ENCODE peak calls at places on chromosomes 13 and 19, in six cellular contexts. P is cardiac fibroblast, B is PC-3, V is brain microvascular endothelial cell, Y is AG09309, I is heart left ventricle. E is an unnamed sample.

GRCh38 chr19:35266904-35267817 is 1.6 kb upstream of the USF2 start:
- DNase-seq in P (peak), B (peak), V (no peak), Y (no peak), I (peak), E (no peak)

GRCh38 chr19:10450853-10451609 is 30.7 kb downstream of the PDE4A start:
- DNase-seq in P (no peak), B (peak), V (no peak), Y (no peak), I (no peak), E (no peak)

GRCh38 chr13:86085890-86086289 is 286.7 kb upstream of the SLITRK6 start:
- DNase-seq in P (no peak), B (peak), V (no peak), Y (no peak), I (no peak), E (peak)

GRCh38 chr13:48184260-48184659 is 48.7 kb upstream of the ITM2B start:
- DNase-seq in P (no peak), B (no peak), V (no peak), Y (no peak), I (no peak), E (no peak)

GRCh38 chr19:29526730-29527499 is 1.1 kb downstream of the VSTM2B start:
- DNase-seq in P (no peak), B (no peak), V (no peak), Y (no peak), I (no peak), E (no peak)

GRCh38 chr13:43935878-43936277 is 56.2 kb downstream of the LACC1 start:
- DNase-seq in P (peak), B (no peak), V (peak), Y (no peak), I (no peak), E (no peak)

GRCh38 chr13:85709072-85709471 is 90.1 kb downstream of the SLITRK6 start:
- DNase-seq in P (no peak), B (peak), V (no peak), Y (no peak), I (no peak), E (no peak)

GRCh38 chr13:73335938-73336337 is 277.1 kb downstream of the KLF5 start:
- DNase-seq in P (no peak), B (no peak), V (no peak), Y (no peak), I (no peak), E (no peak)

GRCh38 chr13:46475586-46475991 is 77.4 kb upstream of the LRCH1 start:
- DNase-seq in P (peak), B (peak), V (peak), Y (no peak), I (no peak), E (peak)

GRCh38 chr19:49613374-49613773 is 22.4 kb downstream of the PRR12 start:
- DNase-seq in P (no peak), B (peak), V (peak), Y (no peak), I (no peak), E (no peak)

GRCh38 chr13:98184796-98185195 is 7.7 kb upstream of the RNF113B start:
- DNase-seq in P (no peak), B (no peak), V (peak), Y (no peak), I (no peak), E (peak)

GRCh38 chr19:9923440-9923839 is 12.9 kb downstream of the OLFM2 start:
- DNase-seq in P (no peak), B (no peak), V (no peak), Y (no peak), I (no peak), E (no peak)

GRCh38 chr19:13597625-13598024 is 91.3 kb upstream of the CACNA1A start:
- DNase-seq in P (peak), B (peak), V (peak), Y (no peak), I (peak), E (peak)

GRCh38 chr13:41678320-41678719 is 221.0 kb downstream of the RGCC start:
- DNase-seq in P (peak), B (no peak), V (no peak), Y (peak), I (no peak), E (peak)

GRCh38 chr13:60165391-60166099 is 1.8 kb upstream of the DIAPH3 start:
- DNase-seq in P (peak), B (no peak), V (no peak), Y (no peak), I (no peak), E (no peak)

GRCh38 chr13:43095771-43096719 is 72.7 kb downstream of the DNAJC15 start:
- DNase-seq in P (peak), B (no peak), V (no peak), Y (no peak), I (no peak), E (no peak)

GRCh38 chr13:74040200-74040599 is 94.0 kb downstream of the KLF12 start:
- DNase-seq in P (peak), B (peak), V (peak), Y (no peak), I (no peak), E (peak)

GRCh38 chr19:39970674-39971379 is at the start of gene PSMC4:
- DNase-seq in P (peak), B (peak), V (peak), Y (peak), I (peak), E (peak)
- TF ChIP-seq CTCF in P (peak), B (peak), V (peak), Y (peak), I (peak), E (peak)

GRCh38 chr13:101447852-101448251 is 4.6 kb upstream of the ITGBL1 start:
- DNase-seq in P (peak), B (no peak), V (no peak), Y (no peak), I (no peak), E (peak)

GRCh38 chr13:101452519-101453485 is at the start of gene ITGBL1:
- DNase-seq in P (peak), B (peak), V (no peak), Y (no peak), I (no peak), E (peak)

GRCh38 chr13:101451641-101452040 is 834 bp upstream of the ITGBL1 start:
- DNase-seq in P (no peak), B (no peak), V (no peak), Y (no peak), I (no peak), E (no peak)

GRCh38 chr13:101450749-101451130 is 1.7 kb upstream of the ITGBL1 start:
- DNase-seq in P (no peak), B (peak), V (no peak), Y (no peak), I (no peak), E (no peak)

GRCh38 chr13:101449971-101450748 is 2.3 kb upstream of the ITGBL1 start:
- DNase-seq in P (peak), B (peak), V (peak), Y (peak), I (no peak), E (peak)
- H3K4me3 ChIP-seq in P (no peak), B (peak), V (no peak), Y (no peak), I (no peak), E (no peak)

GRCh38 chr13:112984954-112985802 is 16.2 kb downstream of the MCF2L start:
- DNase-seq in P (no peak), B (no peak), V (no peak), Y (no peak), I (no peak), E (no peak)

GRCh38 chr13:112986470-112986869 is 17.5 kb downstream of the MCF2L start:
- DNase-seq in P (no peak), B (no peak), V (no peak), Y (no peak), I (no peak), E (no peak)

GRCh38 chr13:112986946-112987345 is 17.9 kb downstream of the MCF2L start:
- DNase-seq in P (no peak), B (no peak), V (no peak), Y (no peak), I (no peak), E (no peak)

GRCh38 chr13:112985803-112986408 is 16.9 kb downstream of the MCF2L start:
- DNase-seq in P (no peak), B (no peak), V (no peak), Y (no peak), I (no peak), E (no peak)

GRCh38 chr13:112987625-112988024 is 18.6 kb downstream of the MCF2L start:
- DNase-seq in P (no peak), B (no peak), V (no peak), Y (no peak), I (no peak), E (no peak)
- TF ChIP-seq CTCF in P (no peak), B (no peak), V (no peak), Y (no peak), I (no peak), E (no peak)

GRCh38 chr19:42129399-42130253 is 2.6 kb downstream of the POU2F2 start:
- DNase-seq in P (peak), B (no peak), V (no peak), Y (no peak), I (no peak), E (no peak)
- H3K4me3 ChIP-seq in P (no peak), B (no peak), V (no peak), Y (no peak), I (no peak), E (no peak)

DNA sequence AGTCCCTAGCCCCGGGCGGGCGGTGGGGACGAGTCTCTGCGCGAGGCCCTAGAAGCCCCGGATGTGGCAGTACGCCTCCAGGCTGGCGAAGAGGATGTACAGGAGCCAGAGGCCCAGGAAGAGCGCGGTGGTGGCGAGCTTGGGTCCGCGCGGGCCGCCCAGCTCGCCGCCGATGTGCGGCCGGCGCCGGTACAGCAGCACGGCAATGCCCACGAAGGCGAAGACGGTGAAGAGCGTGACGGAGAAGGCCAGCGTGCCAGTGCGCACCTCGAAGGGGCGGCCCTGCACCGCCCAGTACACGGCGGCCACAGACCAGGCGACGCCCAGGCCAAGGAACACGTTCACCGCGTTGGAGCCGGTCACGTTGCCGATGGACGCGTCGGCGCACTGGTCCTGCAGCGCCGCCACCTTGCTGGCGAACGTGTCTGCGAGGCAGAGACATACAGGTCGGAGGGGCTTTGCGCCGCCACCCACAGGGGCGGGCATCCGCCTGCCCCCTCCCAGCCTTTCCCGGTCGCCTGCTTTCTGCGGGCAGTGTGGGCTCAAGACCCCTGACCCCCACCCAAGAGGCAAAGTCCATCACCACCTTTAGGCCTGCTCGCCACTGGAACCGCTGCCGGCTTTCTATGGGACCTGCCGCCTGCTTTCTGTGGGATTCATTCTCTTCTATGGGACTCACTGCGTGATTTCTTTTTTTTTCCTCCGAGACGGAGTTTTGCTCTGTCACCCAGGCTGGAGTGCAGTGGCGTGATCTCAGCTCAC is 10.9 kb upstream of the MEIS3 start:
- DNase-seq in P (peak), B (no peak), V (no peak), Y (no peak), I (no peak), E (peak)
- TF ChIP-seq CTCF in P (no peak), B (no peak), V (peak), Y (no peak), I (peak), E (no peak)

DNA sequence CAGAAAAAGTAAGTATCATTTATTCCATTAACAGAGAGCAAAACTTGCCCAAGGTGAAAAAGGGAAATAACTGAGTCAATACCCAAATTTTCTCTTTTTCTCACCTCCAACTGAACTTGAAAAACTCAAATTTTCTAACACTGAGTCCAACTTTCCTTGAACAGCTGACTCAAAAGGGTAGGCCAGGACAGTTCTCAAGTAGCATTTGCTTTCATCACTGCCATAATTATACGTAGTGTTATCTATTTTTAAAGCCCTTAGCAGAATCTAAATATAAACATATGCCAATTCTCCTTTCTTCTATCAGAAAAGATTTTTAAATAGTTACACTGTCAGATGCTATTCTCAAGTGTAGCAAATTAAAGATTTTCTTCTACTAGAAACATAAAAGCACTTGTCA is 3.5 kb downstream of the N4BP2L2 start:
- DNase-seq in P (no peak), B (no peak), V (no peak), Y (no peak), I (no peak), E (no peak)
- H3K4me3 ChIP-seq in P (no peak), B (no peak), V (no peak), Y (no peak), I (peak), E (no peak)

E was measured in astrocyte of the spinal cord.